ENCODE peak calls at places on chromosomes 13 and 19, in ten cellular contexts. T is spleen; L is activated CD4-positive, alpha-beta T cell treated with anti-CD3 and anti-CD28 coated beads, Interleukin-2, amount 50 U/mL, for 1 hour; F is smooth muscle cell of the brain vasculature; S is C1 segment of cervical spinal cord; A is left lobe of liver; H is progenitor cell of endocrine pancreas; R is GM12864; I is NCI-H774; V is CD4-positive, alpha-beta T cell. K is an unnamed sample.

GRCh38 chr19:34260771-34261173 is 6.4 kb downstream of the GARRE1 start:
- DNase-seq in S (no peak), A (no peak), R (no peak), V (no peak), L (no peak), I (no peak), H (no peak), F (no peak), T (no peak), K (no peak)

GRCh38 chr13:29901714-29902631 is 51.6 kb upstream of the UBL3 start:
- DNase-seq in H (no peak), F (peak; percentile 82), R (no peak), V (no peak), I (no peak), A (no peak), L (peak; percentile 8), S (no peak), T (no peak), K (no peak)

GRCh38 chr13:47252627-47253026 is 355.8 kb upstream of the HTR2A start:
- DNase-seq in A (no peak), H (no peak), I (no peak), R (no peak), L (no peak), T (no peak), F (no peak), S (no peak), V (no peak), K (no peak)

GRCh38 chr19:39087907-39088686 is 3.9 kb downstream of the ACP7 start:
- DNase-seq in F (no peak), I (no peak), A (no peak), R (no peak), H (no peak), T (no peak), L (no peak), V (no peak), S (no peak), K (no peak)

GRCh38 chr19:55283548-55284393 is at the start of gene BRSK1:
- DNase-seq in T (no peak), I (peak; percentile 74), H (peak; percentile 61), V (no peak), F (no peak), L (peak; percentile 48), S (peak; percentile 82), A (no peak), R (no peak), K (peak; percentile 89)

GRCh38 chr13:97574926-97575325 is 141.0 kb downstream of the RAP2A start:
- DNase-seq in V (no peak), A (no peak), F (no peak), H (no peak), L (no peak), I (no peak), S (no peak), T (no peak), R (no peak), K (no peak)

GRCh38 chr13:46717275-46717674 is 79.7 kb downstream of the ESD start:
- DNase-seq in I (no peak), L (no peak), T (no peak), S (no peak), H (no peak), F (no peak), R (no peak), A (no peak), V (no peak), K (no peak)

GRCh38 chr13:98291658-98292057 is 114.6 kb upstream of the RNF113B start:
- DNase-seq in A (no peak), R (no peak), L (no peak), S (no peak), T (no peak), H (no peak), I (no peak), V (no peak), F (no peak), K (no peak)

GRCh38 chr13:37869756-37870488 is at the start of gene TRPC4:
- DNase-seq in T (peak; percentile 67), S (peak; percentile 21), I (peak; percentile 0), R (no peak), L (no peak), H (peak; percentile 49), A (no peak), V (no peak), F (peak; percentile 57), K (peak; percentile 82)